ENCODE peak calls at places on chromosomes 5 and 9, in ten cellular contexts. One of them, this sample, is unnamed.

GRCh38 chr9:107755267-107755666 is 265.7 kb upstream of the KLF4 start:
- DNase-seq in stimulated activated CD4-positive, alpha-beta T cell treated with anti-CD3 and anti-CD28 coated beads, Interleukin-4, amount 100 ng/mL, for 48 hours: no peak
- DNase-seq in RCC 7860: peak; percentile 93
- DNase-seq in heart left ventricle: no peak
- DNase-seq in effector CD4-positive, alpha-beta T cell: no peak
- DNase-seq in Caki2: peak; percentile 95
- DNase-seq in LNCaP clone FGC: no peak
- DNase-seq in D341Med: no peak
- DNase-seq in GM12864: no peak
- DNase-seq in anterior cingulate cortex: no peak
- DNase-seq in this sample: no peak

GRCh38 chr5:39570418-39571027 is 145.7 kb upstream of the DAB2 start:
- DNase-seq in stimulated activated CD4-positive, alpha-beta T cell treated with anti-CD3 and anti-CD28 coated beads, Interleukin-4, amount 100 ng/mL, for 48 hours: no peak
- DNase-seq in RCC 7860: peak; percentile 55
- DNase-seq in heart left ventricle: no peak
- DNase-seq in effector CD4-positive, alpha-beta T cell: no peak
- DNase-seq in Caki2: peak; percentile 44
- DNase-seq in LNCaP clone FGC: no peak
- DNase-seq in D341Med: peak; percentile 18
- DNase-seq in GM12864: no peak
- DNase-seq in anterior cingulate cortex: no peak
- DNase-seq in this sample: no peak

GRCh38 chr9:93473411-93473810 is 20.0 kb upstream of the FAM120AOS start:
- DNase-seq in stimulated activated CD4-positive, alpha-beta T cell treated with anti-CD3 and anti-CD28 coated beads, Interleukin-4, amount 100 ng/mL, for 48 hours: no peak
- DNase-seq in RCC 7860: no peak
- DNase-seq in heart left ventricle: no peak
- DNase-seq in effector CD4-positive, alpha-beta T cell: no peak
- DNase-seq in Caki2: no peak
- DNase-seq in LNCaP clone FGC: no peak
- DNase-seq in D341Med: no peak
- DNase-seq in GM12864: no peak
- DNase-seq in anterior cingulate cortex: no peak
- DNase-seq in this sample: no peak

GRCh38 chr9:136901516-136902258 is 15.4 kb downstream of the TRAF2 start:
- DNase-seq in stimulated activated CD4-positive, alpha-beta T cell treated with anti-CD3 and anti-CD28 coated beads, Interleukin-4, amount 100 ng/mL, for 48 hours: peak; percentile 82
- DNase-seq in RCC 7860: peak; percentile 98
- DNase-seq in heart left ventricle: no peak
- DNase-seq in effector CD4-positive, alpha-beta T cell: peak; percentile 63
- DNase-seq in Caki2: peak; percentile 91
- DNase-seq in LNCaP clone FGC: no peak
- DNase-seq in D341Med: no peak
- DNase-seq in GM12864: peak; percentile 79
- DNase-seq in anterior cingulate cortex: no peak
- DNase-seq in this sample: peak; percentile 65

GRCh38 chr9:34994429-34995287 is 5.1 kb downstream of the DNAJB5 start:
- DNase-seq in stimulated activated CD4-positive, alpha-beta T cell treated with anti-CD3 and anti-CD28 coated beads, Interleukin-4, amount 100 ng/mL, for 48 hours: no peak
- DNase-seq in RCC 7860: peak; percentile 32
- DNase-seq in heart left ventricle: no peak
- DNase-seq in effector CD4-positive, alpha-beta T cell: no peak
- DNase-seq in Caki2: peak; percentile 49
- DNase-seq in LNCaP clone FGC: no peak
- DNase-seq in D341Med: peak; percentile 68
- DNase-seq in GM12864: no peak
- DNase-seq in anterior cingulate cortex: no peak
- DNase-seq in this sample: peak; percentile 76

GRCh38 chr5:142322747-142323479 is 1.9 kb downstream of the SPRY4 start:
- DNase-seq in stimulated activated CD4-positive, alpha-beta T cell treated with anti-CD3 and anti-CD28 coated beads, Interleukin-4, amount 100 ng/mL, for 48 hours: no peak
- DNase-seq in RCC 7860: no peak
- DNase-seq in heart left ventricle: no peak
- DNase-seq in effector CD4-positive, alpha-beta T cell: no peak
- DNase-seq in Caki2: no peak
- DNase-seq in LNCaP clone FGC: no peak
- DNase-seq in D341Med: no peak
- DNase-seq in GM12864: no peak
- DNase-seq in anterior cingulate cortex: no peak
- DNase-seq in this sample: peak; percentile 23

GRCh38 chr5:115237066-115237465 is 25.6 kb downstream of the PGGT1B start:
- DNase-seq in stimulated activated CD4-positive, alpha-beta T cell treated with anti-CD3 and anti-CD28 coated beads, Interleukin-4, amount 100 ng/mL, for 48 hours: no peak
- DNase-seq in RCC 7860: no peak
- DNase-seq in heart left ventricle: no peak
- DNase-seq in effector CD4-positive, alpha-beta T cell: no peak
- DNase-seq in Caki2: no peak
- DNase-seq in LNCaP clone FGC: no peak
- DNase-seq in D341Med: no peak
- DNase-seq in GM12864: no peak
- DNase-seq in anterior cingulate cortex: no peak
- DNase-seq in this sample: no peak

GRCh38 chr9:84371737-84372136 is 31.2 kb upstream of the SLC28A3 start:
- DNase-seq in stimulated activated CD4-positive, alpha-beta T cell treated with anti-CD3 and anti-CD28 coated beads, Interleukin-4, amount 100 ng/mL, for 48 hours: no peak
- DNase-seq in RCC 7860: no peak
- DNase-seq in heart left ventricle: no peak
- DNase-seq in effector CD4-positive, alpha-beta T cell: no peak
- DNase-seq in Caki2: no peak
- DNase-seq in LNCaP clone FGC: no peak
- DNase-seq in D341Med: no peak
- DNase-seq in GM12864: no peak
- DNase-seq in anterior cingulate cortex: no peak
- DNase-seq in this sample: peak; percentile 21

GRCh38 chr5:147081256-147081872 is 153.5 kb upstream of the STK32A start:
- DNase-seq in stimulated activated CD4-positive, alpha-beta T cell treated with anti-CD3 and anti-CD28 coated beads, Interleukin-4, amount 100 ng/mL, for 48 hours: no peak
- DNase-seq in RCC 7860: no peak
- DNase-seq in heart left ventricle: no peak
- DNase-seq in effector CD4-positive, alpha-beta T cell: no peak
- DNase-seq in Caki2: no peak
- DNase-seq in LNCaP clone FGC: no peak
- DNase-seq in D341Med: no peak
- DNase-seq in GM12864: no peak
- DNase-seq in anterior cingulate cortex: peak; percentile 87
- DNase-seq in this sample: no peak

GRCh38 chr5:138274189-138274853 is at the start of gene GFRA3:
- DNase-seq in stimulated activated CD4-positive, alpha-beta T cell treated with anti-CD3 and anti-CD28 coated beads, Interleukin-4, amount 100 ng/mL, for 48 hours: no peak
- DNase-seq in RCC 7860: no peak
- DNase-seq in heart left ventricle: no peak
- DNase-seq in effector CD4-positive, alpha-beta T cell: no peak
- DNase-seq in Caki2: no peak
- DNase-seq in LNCaP clone FGC: no peak
- DNase-seq in D341Med: no peak
- DNase-seq in GM12864: no peak
- DNase-seq in anterior cingulate cortex: no peak
- DNase-seq in this sample: no peak

GRCh38 chr5:143117821-143118220 is 285.7 kb downstream of the NR3C1 start:
- DNase-seq in stimulated activated CD4-positive, alpha-beta T cell treated with anti-CD3 and anti-CD28 coated beads, Interleukin-4, amount 100 ng/mL, for 48 hours: no peak
- DNase-seq in RCC 7860: no peak
- DNase-seq in heart left ventricle: no peak
- DNase-seq in effector CD4-positive, alpha-beta T cell: no peak
- DNase-seq in Caki2: no peak
- DNase-seq in LNCaP clone FGC: no peak
- DNase-seq in D341Med: no peak
- DNase-seq in GM12864: no peak
- DNase-seq in anterior cingulate cortex: no peak
- DNase-seq in this sample: no peak